ENCODE peak calls at places on chromosomes 3 and 15, in nine cellular contexts. One of them, this sample, is unnamed.

GRCh38 chr3:186366206-186366605 is 4.2 kb upstream of the DGKG start:
- DNase-seq in neural crest cell: no peak
- DNase-seq in osteocyte: no peak
- DNase-seq in thoracic aorta: no peak
- DNase-seq in cardiac muscle cell: no peak
- DNase-seq in left ventricle myocardium inferior: peak; percentile 18
- DNase-seq in type B pancreatic cell: no peak
- DNase-seq in fibroblast of pulmonary artery: no peak
- DNase-seq in foreskin fibroblast: no peak
- DNase-seq in this sample: no peak

GRCh38 chr3:87173776-87174175 is 53.3 kb upstream of the CHMP2B start:
- DNase-seq in type B pancreatic cell: no peak
- DNase-seq in osteocyte: no peak
- DNase-seq in left ventricle myocardium inferior: no peak
- DNase-seq in cardiac muscle cell: no peak
- DNase-seq in thoracic aorta: no peak
- DNase-seq in fibroblast of pulmonary artery: no peak
- DNase-seq in neural crest cell: no peak
- DNase-seq in foreskin fibroblast: no peak
- DNase-seq in this sample: no peak

GRCh38 chr15:73991726-73992593 is at the start of gene STOML1:
- DNase-seq in type B pancreatic cell: peak; percentile 98
- DNase-seq in osteocyte: peak; percentile 98
- DNase-seq in fibroblast of pulmonary artery: peak; percentile 94
- DNase-seq in neural crest cell: peak; percentile 99
- DNase-seq in thoracic aorta: peak; percentile 61
- DNase-seq in cardiac muscle cell: peak; percentile 97
- DNase-seq in left ventricle myocardium inferior: peak; percentile 95
- DNase-seq in foreskin fibroblast: peak; percentile 98
- DNase-seq in this sample: peak; percentile 94

GRCh38 chr15:70328137-70329115 is 230.7 kb upstream of the TLE3 start:
- DNase-seq in cardiac muscle cell: peak; percentile 88
- DNase-seq in left ventricle myocardium inferior: peak; percentile 49
- DNase-seq in fibroblast of pulmonary artery: peak; percentile 82
- DNase-seq in osteocyte: peak; percentile 79
- DNase-seq in foreskin fibroblast: peak; percentile 42
- DNase-seq in thoracic aorta: no peak
- DNase-seq in type B pancreatic cell: no peak
- DNase-seq in neural crest cell: no peak
- DNase-seq in this sample: no peak

GRCh38 chr3:98817546-98817945 is 54.4 kb downstream of the ST3GAL6 start:
- DNase-seq in left ventricle myocardium inferior: no peak
- DNase-seq in neural crest cell: no peak
- DNase-seq in fibroblast of pulmonary artery: peak; percentile 80
- DNase-seq in type B pancreatic cell: no peak
- DNase-seq in cardiac muscle cell: peak; percentile 73
- DNase-seq in thoracic aorta: no peak
- DNase-seq in foreskin fibroblast: no peak
- DNase-seq in osteocyte: no peak
- DNase-seq in this sample: no peak

GRCh38 chr3:24306518-24306917 is 188.1 kb downstream of the THRB start:
- DNase-seq in left ventricle myocardium inferior: no peak
- DNase-seq in type B pancreatic cell: no peak
- DNase-seq in fibroblast of pulmonary artery: no peak
- DNase-seq in foreskin fibroblast: no peak
- DNase-seq in cardiac muscle cell: no peak
- DNase-seq in thoracic aorta: no peak
- DNase-seq in neural crest cell: no peak
- DNase-seq in osteocyte: no peak
- DNase-seq in this sample: no peak

GRCh38 chr3:111913163-111913763 is 54.2 kb downstream of the PHLDB2 start:
- DNase-seq in type B pancreatic cell: no peak
- DNase-seq in foreskin fibroblast: no peak
- DNase-seq in cardiac muscle cell: no peak
- DNase-seq in thoracic aorta: no peak
- DNase-seq in fibroblast of pulmonary artery: no peak
- DNase-seq in osteocyte: no peak
- DNase-seq in neural crest cell: no peak
- DNase-seq in left ventricle myocardium inferior: no peak
- DNase-seq in this sample: no peak

GRCh38 chr3:120477826-120478225 is 27.0 kb upstream of the FSTL1 start:
- DNase-seq in cardiac muscle cell: no peak
- DNase-seq in type B pancreatic cell: no peak
- DNase-seq in fibroblast of pulmonary artery: no peak
- DNase-seq in thoracic aorta: no peak
- DNase-seq in foreskin fibroblast: no peak
- DNase-seq in left ventricle myocardium inferior: no peak
- DNase-seq in neural crest cell: no peak
- DNase-seq in osteocyte: peak; percentile 27
- DNase-seq in this sample: no peak

GRCh38 chr3:44509985-44510360 is 32.5 kb upstream of the ZNF445 start:
- DNase-seq in left ventricle myocardium inferior: no peak
- DNase-seq in foreskin fibroblast: peak; percentile 25
- DNase-seq in type B pancreatic cell: no peak
- DNase-seq in fibroblast of pulmonary artery: peak; percentile 20
- DNase-seq in neural crest cell: no peak
- DNase-seq in thoracic aorta: no peak
- DNase-seq in osteocyte: no peak
- DNase-seq in cardiac muscle cell: peak; percentile 21
- DNase-seq in this sample: no peak

GRCh38 chr3:195078891-195079440 is 192.0 kb downstream of the XXYLT1 start:
- DNase-seq in fibroblast of pulmonary artery: no peak
- DNase-seq in osteocyte: no peak
- DNase-seq in type B pancreatic cell: no peak
- DNase-seq in left ventricle myocardium inferior: peak; percentile 7
- DNase-seq in cardiac muscle cell: no peak
- DNase-seq in neural crest cell: no peak
- DNase-seq in thoracic aorta: no peak
- DNase-seq in foreskin fibroblast: no peak
- DNase-seq in this sample: no peak

GRCh38 chr15:45635191-45635638 is 386 bp downstream of the SQOR start:
- DNase-seq in type B pancreatic cell: no peak
- DNase-seq in osteocyte: no peak
- DNase-seq in foreskin fibroblast: peak; percentile 74
- DNase-seq in thoracic aorta: peak; percentile 46
- DNase-seq in fibroblast of pulmonary artery: peak; percentile 18
- DNase-seq in cardiac muscle cell: no peak
- DNase-seq in left ventricle myocardium inferior: peak; percentile 69
- DNase-seq in neural crest cell: peak; percentile 50
- DNase-seq in this sample: peak; percentile 89

GRCh38 chr15:88718731-88719130 is 79.9 kb downstream of the ISG20 start:
- DNase-seq in left ventricle myocardium inferior: no peak
- DNase-seq in osteocyte: no peak
- DNase-seq in type B pancreatic cell: no peak
- DNase-seq in thoracic aorta: no peak
- DNase-seq in foreskin fibroblast: no peak
- DNase-seq in cardiac muscle cell: no peak
- DNase-seq in neural crest cell: no peak
- DNase-seq in fibroblast of pulmonary artery: no peak
- DNase-seq in this sample: no peak

GRCh38 chr3:182914341-182914740 is 66.0 kb downstream of the DCUN1D1 start:
- DNase-seq in osteocyte: no peak
- DNase-seq in thoracic aorta: no peak
- DNase-seq in foreskin fibroblast: no peak
- DNase-seq in left ventricle myocardium inferior: no peak
- DNase-seq in type B pancreatic cell: no peak
- DNase-seq in fibroblast of pulmonary artery: no peak
- DNase-seq in cardiac muscle cell: no peak
- DNase-seq in neural crest cell: no peak
- DNase-seq in this sample: no peak

GRCh38 chr3:48142316-48142870 is 45.8 kb downstream of the CDC25A start:
- DNase-seq in left ventricle myocardium inferior: no peak
- DNase-seq in osteocyte: no peak
- DNase-seq in type B pancreatic cell: no peak
- DNase-seq in thoracic aorta: no peak
- DNase-seq in neural crest cell: no peak
- DNase-seq in cardiac muscle cell: no peak
- DNase-seq in foreskin fibroblast: no peak
- DNase-seq in fibroblast of pulmonary artery: no peak
- DNase-seq in this sample: no peak

GRCh38 chr3:180277036-180277435 is 240.3 kb upstream of the PEX5L start:
- DNase-seq in type B pancreatic cell: no peak
- DNase-seq in cardiac muscle cell: no peak
- DNase-seq in left ventricle myocardium inferior: no peak
- DNase-seq in foreskin fibroblast: no peak
- DNase-seq in thoracic aorta: no peak
- DNase-seq in fibroblast of pulmonary artery: no peak
- DNase-seq in neural crest cell: no peak
- DNase-seq in osteocyte: no peak
- DNase-seq in this sample: no peak

GRCh38 chr3:154244644-154245043 is 79.6 kb downstream of the DHX36 start:
- DNase-seq in fibroblast of pulmonary artery: peak; percentile 75
- DNase-seq in cardiac muscle cell: peak; percentile 62
- DNase-seq in type B pancreatic cell: no peak
- DNase-seq in osteocyte: no peak
- DNase-seq in foreskin fibroblast: peak; percentile 65
- DNase-seq in left ventricle myocardium inferior: no peak
- DNase-seq in neural crest cell: no peak
- DNase-seq in thoracic aorta: no peak
- DNase-seq in this sample: no peak

GRCh38 chr3:15099364-15100098 is 583 bp upstream of the RBSN start:
- DNase-seq in type B pancreatic cell: no peak
- DNase-seq in left ventricle myocardium inferior: no peak
- DNase-seq in osteocyte: no peak
- DNase-seq in neural crest cell: no peak
- DNase-seq in cardiac muscle cell: no peak
- DNase-seq in foreskin fibroblast: no peak
- DNase-seq in fibroblast of pulmonary artery: no peak
- DNase-seq in thoracic aorta: no peak
- DNase-seq in this sample: no peak

GRCh38 chr15:58441376-58442070 is 9.7 kb downstream of the LIPC start:
- DNase-seq in thoracic aorta: no peak
- DNase-seq in fibroblast of pulmonary artery: peak; percentile 64
- DNase-seq in neural crest cell: no peak
- DNase-seq in cardiac muscle cell: peak; percentile 70
- DNase-seq in foreskin fibroblast: peak; percentile 93
- DNase-seq in osteocyte: no peak
- DNase-seq in type B pancreatic cell: no peak
- DNase-seq in left ventricle myocardium inferior: no peak
- DNase-seq in this sample: no peak

GRCh38 chr15:50681467-50681866 is 5.1 kb downstream of the TRPM7 start:
- DNase-seq in osteocyte: no peak
- DNase-seq in fibroblast of pulmonary artery: no peak
- DNase-seq in neural crest cell: no peak
- DNase-seq in type B pancreatic cell: no peak
- DNase-seq in foreskin fibroblast: no peak
- DNase-seq in left ventricle myocardium inferior: no peak
- DNase-seq in cardiac muscle cell: no peak
- DNase-seq in thoracic aorta: no peak
- DNase-seq in this sample: no peak

GRCh38 chr15:50686468-50687301 is at the start of gene TRPM7:
- DNase-seq in neural crest cell: peak; percentile 77
- DNase-seq in foreskin fibroblast: peak; percentile 98
- DNase-seq in left ventricle myocardium inferior: peak; percentile 92
- DNase-seq in thoracic aorta: peak; percentile 27
- DNase-seq in cardiac muscle cell: peak; percentile 91
- DNase-seq in osteocyte: peak; percentile 95
- DNase-seq in fibroblast of pulmonary artery: peak; percentile 85
- DNase-seq in type B pancreatic cell: peak; percentile 90
- DNase-seq in this sample: peak; percentile 89

GRCh38 chr15:50685976-50686467 is 575 bp downstream of the TRPM7 start:
- DNase-seq in foreskin fibroblast: peak; percentile 71
- DNase-seq in fibroblast of pulmonary artery: peak; percentile 49
- DNase-seq in neural crest cell: peak; percentile 24
- DNase-seq in osteocyte: peak; percentile 85
- DNase-seq in type B pancreatic cell: peak; percentile 76
- DNase-seq in thoracic aorta: no peak
- DNase-seq in left ventricle myocardium inferior: peak; percentile 73
- DNase-seq in cardiac muscle cell: peak; percentile 65
- DNase-seq in this sample: no peak

GRCh38 chr15:50687302-50687902 is 805 bp upstream of the TRPM7 start:
- DNase-seq in left ventricle myocardium inferior: no peak
- DNase-seq in neural crest cell: no peak
- DNase-seq in foreskin fibroblast: no peak
- DNase-seq in thoracic aorta: no peak
- DNase-seq in type B pancreatic cell: no peak
- DNase-seq in osteocyte: no peak
- DNase-seq in fibroblast of pulmonary artery: no peak
- DNase-seq in cardiac muscle cell: no peak
- DNase-seq in this sample: no peak

GRCh38 chr15:50685191-50685975 is 1.2 kb downstream of the TRPM7 start:
- DNase-seq in left ventricle myocardium inferior: no peak
- DNase-seq in cardiac muscle cell: peak; percentile 25
- DNase-seq in type B pancreatic cell: no peak
- DNase-seq in neural crest cell: no peak
- DNase-seq in osteocyte: no peak
- DNase-seq in fibroblast of pulmonary artery: peak; percentile 29
- DNase-seq in thoracic aorta: no peak
- DNase-seq in foreskin fibroblast: peak; percentile 21
- DNase-seq in this sample: no peak
- TF ChIP-seq CTCF in left ventricle myocardium inferior: peak; percentile 14
- TF ChIP-seq CTCF in cardiac muscle cell: no peak
- TF ChIP-seq CTCF in type B pancreatic cell: peak; percentile 22
- TF ChIP-seq CTCF in neural crest cell: no peak
- TF ChIP-seq CTCF in osteocyte: peak; percentile 33
- TF ChIP-seq CTCF in fibroblast of pulmonary artery: peak; percentile 15
- TF ChIP-seq CTCF in thoracic aorta: no peak
- TF ChIP-seq CTCF in foreskin fibroblast: no peak
- TF ChIP-seq CTCF in this sample: no peak

GRCh38 chr3:155853214-155854146 is 747 bp downstream of the SLC33A1 start:
- DNase-seq in cardiac muscle cell: peak; percentile 41
- DNase-seq in neural crest cell: peak; percentile 14
- DNase-seq in left ventricle myocardium inferior: peak; percentile 22
- DNase-seq in osteocyte: peak; percentile 83
- DNase-seq in type B pancreatic cell: no peak
- DNase-seq in foreskin fibroblast: peak; percentile 29
- DNase-seq in fibroblast of pulmonary artery: peak; percentile 30
- DNase-seq in thoracic aorta: no peak
- DNase-seq in this sample: peak; percentile 74
- TF ChIP-seq CTCF in cardiac muscle cell: no peak
- TF ChIP-seq CTCF in neural crest cell: peak; percentile 44
- TF ChIP-seq CTCF in left ventricle myocardium inferior: peak; percentile 29
- TF ChIP-seq CTCF in osteocyte: no peak
- TF ChIP-seq CTCF in type B pancreatic cell: peak; percentile 44
- TF ChIP-seq CTCF in foreskin fibroblast: no peak
- TF ChIP-seq CTCF in fibroblast of pulmonary artery: no peak
- TF ChIP-seq CTCF in thoracic aorta: no peak
- TF ChIP-seq CTCF in this sample: peak; percentile 21

GRCh38 chr3:184748219-184749135 is 36.6 kb upstream of the MAGEF1 start:
- DNase-seq in osteocyte: no peak
- DNase-seq in fibroblast of pulmonary artery: peak; percentile 23
- DNase-seq in neural crest cell: no peak
- DNase-seq in thoracic aorta: no peak
- DNase-seq in type B pancreatic cell: no peak
- DNase-seq in cardiac muscle cell: no peak
- DNase-seq in left ventricle myocardium inferior: no peak
- DNase-seq in foreskin fibroblast: peak; percentile 43
- DNase-seq in this sample: no peak
- TF ChIP-seq CTCF in osteocyte: peak; percentile 51
- TF ChIP-seq CTCF in fibroblast of pulmonary artery: peak; percentile 41
- TF ChIP-seq CTCF in neural crest cell: peak; percentile 59
- TF ChIP-seq CTCF in thoracic aorta: no peak
- TF ChIP-seq CTCF in type B pancreatic cell: peak; percentile 64
- TF ChIP-seq CTCF in cardiac muscle cell: peak; percentile 23
- TF ChIP-seq CTCF in left ventricle myocardium inferior: no peak
- TF ChIP-seq CTCF in foreskin fibroblast: peak; percentile 37
- TF ChIP-seq CTCF in this sample: peak; percentile 19

DNA sequence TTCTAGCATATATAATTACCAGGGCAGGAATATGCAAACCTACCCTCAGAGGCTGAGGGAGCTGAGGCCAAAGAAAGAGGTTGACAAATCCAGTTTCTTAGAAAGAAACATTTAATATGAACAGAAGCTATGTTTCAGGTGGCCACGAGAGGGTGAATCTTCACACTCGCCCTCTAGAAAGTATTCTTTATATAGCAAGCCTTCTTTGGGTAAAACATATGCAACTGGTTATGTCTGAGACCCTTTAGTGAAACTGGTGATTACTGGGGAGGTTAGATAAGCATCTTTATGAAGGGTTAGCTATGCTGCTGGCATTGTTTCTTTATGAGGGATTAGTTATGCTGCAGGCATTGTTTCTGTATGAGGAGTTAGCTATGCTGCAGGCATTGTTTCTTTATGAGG is 50.7 kb upstream of the GOLGA6L2 start:
- DNase-seq in cardiac muscle cell: peak; percentile 3
- DNase-seq in osteocyte: no peak
- DNase-seq in fibroblast of pulmonary artery: no peak
- DNase-seq in left ventricle myocardium inferior: no peak
- DNase-seq in thoracic aorta: no peak
- DNase-seq in type B pancreatic cell: no peak
- DNase-seq in neural crest cell: peak; percentile 2
- DNase-seq in foreskin fibroblast: peak; percentile 18
- DNase-seq in this sample: no peak
- TF ChIP-seq CTCF in cardiac muscle cell: peak; percentile 35
- TF ChIP-seq CTCF in osteocyte: peak; percentile 36
- TF ChIP-seq CTCF in fibroblast of pulmonary artery: peak; percentile 6
- TF ChIP-seq CTCF in left ventricle myocardium inferior: peak; percentile 49
- TF ChIP-seq CTCF in thoracic aorta: no peak
- TF ChIP-seq CTCF in type B pancreatic cell: peak; percentile 67
- TF ChIP-seq CTCF in neural crest cell: peak; percentile 52
- TF ChIP-seq CTCF in foreskin fibroblast: peak; percentile 41
- TF ChIP-seq CTCF in this sample: no peak

This sample was measured in suprapubic skin.